ENCODE peak calls at places on chromosomes 4 and X, in nine cellular contexts. C is heart right ventricle; L is CD8-positive, alpha-beta memory T cell; T is GM23338; N is psoas muscle; W is breast epithelium; U is A549; D is endothelial cell of umbilical vein; B is ascending aorta. R is an unnamed sample.
A peak's percentile ranks its signal among the peaks of the same experiment; 100 is the strongest.

GRCh38 chr4:186604124-186604627 is 48.8 kb upstream of the MTNR1A start:
- DNase-seq in C (no peak), L (no peak), T (no peak), N (no peak), W (no peak), U (no peak), D (no peak), B (no peak), R (no peak)

GRCh38 chrX:38654302-38654701 is 93.0 kb downstream of the TSPAN7 start:
- DNase-seq in C (no peak), L (no peak), T (peak; percentile 36), N (no peak), W (no peak), U (peak; percentile 7), D (peak; percentile 43), B (no peak), R (no peak)

GRCh38 chr4:123559955-123560669 is 163.5 kb downstream of the SPRY1 start:
- DNase-seq in C (no peak), L (no peak), T (peak; percentile 22), N (no peak), W (no peak), U (no peak), D (peak; percentile 65), B (no peak), R (no peak)

GRCh38 chr4:96312049-96312685 is 472.3 kb downstream of the PDHA2 start:
- DNase-seq in C (no peak), L (no peak), T (no peak), N (no peak), W (no peak), U (no peak), D (peak; percentile 23), B (no peak), R (no peak)

GRCh38 chr4:184330008-184330400 is 112.3 kb upstream of the ENPP6 start:
- DNase-seq in C (no peak), L (no peak), T (no peak), N (peak; percentile 64), W (no peak), U (no peak), D (no peak), B (no peak), R (peak; percentile 84)

GRCh38 chr4:48331577-48332340 is 9.6 kb upstream of the SLAIN2 start:
- DNase-seq in C (no peak), L (no peak), T (no peak), N (no peak), W (no peak), U (no peak), D (no peak), B (no peak), R (no peak)

GRCh38 chr4:14059006-14059405 is 431.5 kb upstream of the BOD1L1 start:
- DNase-seq in C (no peak), L (no peak), T (no peak), N (no peak), W (no peak), U (no peak), D (no peak), B (no peak), R (no peak)

GRCh38 chr4:55637272-55637820 is 1.2 kb upstream of the NMU start:
- DNase-seq in C (no peak), L (no peak), T (peak; percentile 82), N (no peak), W (no peak), U (no peak), D (no peak), B (no peak), R (no peak)

GRCh38 chr4:180913750-180914149 is 1329.5 kb upstream of the TENM3 start:
- DNase-seq in C (no peak), L (no peak), T (no peak), N (no peak), W (no peak), U (no peak), D (no peak), B (no peak), R (no peak)

DNA sequence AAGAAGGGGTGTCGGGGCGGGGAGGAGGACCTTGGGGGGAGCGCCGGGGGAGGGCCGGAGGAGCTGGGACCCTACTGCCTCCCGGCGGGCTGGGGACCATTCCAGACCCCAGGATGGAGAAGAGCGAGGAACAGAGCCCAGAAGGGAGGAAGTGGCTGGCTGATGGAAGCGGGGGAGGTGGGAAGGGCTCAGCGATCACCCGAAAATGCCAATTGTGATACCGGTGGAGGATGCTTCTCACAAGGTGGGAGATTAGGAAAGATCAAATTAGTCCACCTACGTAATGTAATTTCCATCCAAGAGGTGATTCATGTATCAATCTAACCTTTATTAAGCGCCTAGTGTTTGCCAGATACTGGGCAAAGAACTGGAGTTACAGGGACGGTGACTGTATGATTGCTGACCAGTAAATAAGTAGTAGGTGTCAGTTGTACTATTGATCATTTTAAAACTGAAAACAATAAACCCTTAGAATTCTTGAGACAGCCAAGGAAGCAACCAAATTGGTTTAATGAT is 456 bp upstream of the RAI2 start:
- DNase-seq in C (no peak), L (no peak), T (peak; percentile 27), N (peak; percentile 52), W (no peak), U (no peak), D (no peak), B (no peak), R (no peak)
- H3K4me3 ChIP-seq in C (peak overlapping the region; percentile 60), L (no peak overlapping the region), T (peak overlapping the region; percentile 50), N (peak overlapping the region; percentile 57), W (peak overlapping the region; percentile 66), U (peak overlapping the region; percentile 52), D (no peak overlapping the region), B (peak overlapping the region; percentile 73), R (peak overlapping the region; percentile 40)

GRCh38 chrX:14029425-14030247 is at the start of gene GEMIN8:
- DNase-seq in C (peak; percentile 86), L (peak; percentile 83), T (peak; percentile 81), N (peak; percentile 95), W (peak; percentile 72), U (peak; percentile 59), D (peak; percentile 73), B (peak; percentile 38), R (peak; percentile 94)

GRCh38 chrX:14029039-14029424 is 660 bp downstream of the GEMIN8 start:
- DNase-seq in C (no peak), L (no peak), T (no peak), N (no peak), W (no peak), U (no peak), D (no peak), B (no peak), R (no peak)

GRCh38 chrX:14027511-14028019 is 2.1 kb downstream of the GEMIN8 start:
- DNase-seq in C (no peak), L (no peak), T (no peak), N (no peak), W (no peak), U (no peak), D (peak; percentile 80), B (no peak), R (no peak)

GRCh38 chrX:14027031-14027430 is 2.7 kb downstream of the GEMIN8 start:
- DNase-seq in C (peak; percentile 20), L (no peak), T (no peak), N (peak; percentile 58), W (no peak), U (no peak), D (peak; percentile 9), B (no peak), R (no peak)

DNA sequence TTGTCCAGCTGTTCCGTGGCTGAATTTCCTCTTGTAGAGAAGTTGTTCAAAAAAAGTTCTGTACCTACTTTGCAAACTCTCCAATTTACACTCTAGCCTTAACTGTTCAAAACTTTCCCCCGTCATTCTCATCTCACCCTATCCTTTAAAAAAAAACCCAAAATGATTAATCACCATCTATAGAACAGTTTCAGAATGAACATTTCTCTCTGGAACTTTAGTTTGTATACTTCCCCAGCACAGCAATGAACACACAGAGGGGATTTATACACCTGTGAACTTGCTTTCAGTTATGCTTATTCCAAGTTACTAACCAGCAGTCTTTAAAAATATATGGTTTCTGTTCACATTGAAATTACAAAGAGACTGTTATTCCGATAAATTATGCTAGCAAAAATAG is 1.2 kb downstream of the GEMIN8 start:
- DNase-seq in C (no peak), L (no peak), T (no peak), N (no peak), W (no peak), U (no peak), D (peak; percentile 1), B (no peak), R (no peak)
- H3K27ac ChIP-seq in C (peak overlapping the region; percentile 35), L (peak overlapping the region; percentile 88), T (peak overlapping the region; percentile 76), N (peak overlapping the region; percentile 91), W (peak overlapping the region; percentile 85), U (peak overlapping the region; percentile 94), D (peak overlapping the region; percentile 92), B (peak overlapping the region; percentile 88), R (peak overlapping the region; percentile 92)

GRCh38 chr4:1871471-1872021 is 353 bp downstream of the NSD2 start:
- DNase-seq in C (peak; percentile 39), L (no peak), T (peak; percentile 56), N (peak; percentile 66), W (no peak), U (no peak), D (peak; percentile 35), B (no peak), R (peak; percentile 77)

GRCh38 chr4:1868912-1869311 is 2.3 kb upstream of the NSD2 start:
- DNase-seq in C (no peak), L (no peak), T (no peak), N (peak; percentile 16), W (no peak), U (no peak), D (no peak), B (no peak), R (no peak)

GRCh38 chr4:1870328-1870577 is 940 bp upstream of the NSD2 start:
- DNase-seq in C (peak; percentile 86), L (peak; percentile 83), T (peak; percentile 96), N (peak; percentile 87), W (peak; percentile 90), U (peak; percentile 56), D (no peak), B (peak; percentile 42), R (peak; percentile 96)

GRCh38 chr4:1869530-1870327 is 1.5 kb upstream of the NSD2 start:
- DNase-seq in C (no peak), L (no peak), T (no peak), N (peak; percentile 12), W (no peak), U (no peak), D (no peak), B (no peak), R (no peak)

GRCh38 chr4:1870578-1871443 is at the start of gene NSD2:
- DNase-seq in C (peak; percentile 92), L (peak; percentile 85), T (peak; percentile 90), N (peak; percentile 94), W (peak; percentile 83), U (peak; percentile 83), D (peak; percentile 81), B (peak; percentile 35), R (peak; percentile 95)
- H3K4me3 ChIP-seq in C (peak within 1 kb of the TSS; percentile 85), L (peak within 1 kb of the TSS; percentile 81), T (peak within 1 kb of the TSS; percentile 89), N (peak within 1 kb of the TSS; percentile 89), W (peak within 1 kb of the TSS; percentile 84), U (peak within 1 kb of the TSS; percentile 85), D (peak within 1 kb of the TSS; percentile 78), B (peak within 1 kb of the TSS; percentile 99), R (peak within 1 kb of the TSS; percentile 91)

DNA sequence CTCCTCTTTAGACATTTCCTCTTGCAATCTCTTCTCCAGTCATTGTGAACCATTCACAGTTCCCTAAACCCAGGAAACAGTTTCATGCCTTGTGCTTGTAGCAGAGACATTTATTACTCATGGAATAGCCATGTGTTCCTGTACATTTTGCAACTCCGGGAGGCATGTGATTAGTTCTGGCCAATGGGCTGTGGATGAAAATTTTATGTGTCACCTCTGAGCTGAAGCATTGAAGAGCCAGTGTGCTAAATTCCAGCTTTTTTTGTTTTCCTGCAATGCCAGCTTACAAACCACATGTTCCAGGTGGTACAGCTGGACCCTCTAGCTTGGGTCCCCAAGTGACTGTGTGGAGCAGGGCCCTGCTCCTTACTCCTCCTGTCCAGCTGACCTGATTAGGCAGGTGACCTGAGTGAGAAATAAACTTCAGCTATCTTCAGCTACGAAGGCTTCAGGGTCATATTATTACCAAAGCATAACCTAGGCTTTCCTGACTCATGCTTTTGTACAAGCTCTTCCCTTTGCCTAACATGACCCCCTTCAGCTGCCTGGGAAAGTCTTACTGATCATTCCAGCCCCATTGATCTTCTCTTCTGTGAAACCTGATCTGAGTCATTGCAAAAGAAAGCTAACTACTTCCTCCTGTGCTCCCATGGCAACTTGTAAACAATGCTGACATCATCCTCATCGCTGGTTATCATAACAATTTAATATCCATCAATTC is 200.4 kb downstream of the PTTG2 start:
- DNase-seq in C (no peak), L (peak; percentile 21), T (peak; percentile 71), N (no peak), W (no peak), U (peak; percentile 60), D (peak; percentile 91), B (no peak), R (no peak)
- H3K27ac ChIP-seq in C (no peak overlapping the region), L (no peak overlapping the region), T (peak overlapping the region; percentile 20), N (no peak overlapping the region), W (peak overlapping the region; percentile 80), U (peak overlapping the region; percentile 83), D (peak overlapping the region; percentile 95), B (peak overlapping the region; percentile 18), R (no peak overlapping the region)